ENCODE peak calls at places on chromosome 11, in four cellular contexts. E is AG10803, K is iris pigment epithelial cell, B is NCI-H1092 treated with DMSO at 0.1 percent for 48 hours. X is an unnamed sample.

GRCh38 chr11:120482149-120482548 is 29.4 kb upstream of the GRIK4 start:
- DNase-seq in E (peak; percentile 23), K (peak; percentile 6), B (no peak), X (no peak)

GRCh38 chr11:93389737-93390136 is 59.2 kb downstream of the DEUP1 start:
- DNase-seq in E (no peak), K (no peak), B (no peak), X (no peak)

GRCh38 chr11:108135845-108136599 is 14.7 kb downstream of the ACAT1 start:
- DNase-seq in E (peak; percentile 66), K (peak; percentile 41), B (no peak), X (no peak)

GRCh38 chr11:59273008-59273841 is 60.5 kb upstream of the MPEG1 start:
- DNase-seq in E (no peak), K (no peak), B (no peak), X (no peak)

GRCh38 chr11:60348116-60348515 is 21.1 kb downstream of the MS4A6E start:
- DNase-seq in E (no peak), K (no peak), B (no peak), X (no peak)

GRCh38 chr11:73078631-73079030 is 63.5 kb downstream of the FCHSD2 start:
- DNase-seq in E (no peak), K (no peak), B (no peak), X (no peak)

GRCh38 chr11:45654741-45655283 is 10.6 kb downstream of the CHST1 start:
- DNase-seq in E (no peak), K (no peak), B (no peak), X (no peak)

GRCh38 chr11:11157201-11157600 is 195.8 kb downstream of the CSNK2A3 start:
- DNase-seq in E (peak; percentile 11), K (peak; percentile 18), B (peak; percentile 9), X (no peak)

GRCh38 chr11:29263971-29264682 is 752.7 kb downstream of the KCNA4 start:
- DNase-seq in E (peak; percentile 78), K (peak; percentile 73), B (no peak), X (no peak)

GRCh38 chr11:19821412-19821875 is 108.8 kb downstream of the NAV2 start:
- DNase-seq in E (no peak), K (peak; percentile 6), B (no peak), X (no peak)

GRCh38 chr11:7421136-7421535 is 64.2 kb upstream of the OLFML1 start:
- DNase-seq in E (no peak), K (no peak), B (no peak), X (no peak)

GRCh38 chr11:44577231-44577834 is 11.9 kb downstream of the CD82 start:
- DNase-seq in E (no peak), K (no peak), B (no peak), X (no peak)

GRCh38 chr11:126172596-126173038 is 38.8 kb downstream of the RPUSD4 start:
- DNase-seq in E (peak; percentile 92), K (no peak), B (no peak), X (no peak)

GRCh38 chr11:65546217-65546958 is 11.8 kb downstream of the LTBP3 start:
- DNase-seq in E (no peak), K (no peak), B (peak; percentile 84), X (peak; percentile 89)

GRCh38 chr11:94928146-94928995 is 45.0 kb downstream of the CWC15 start:
- DNase-seq in E (peak; percentile 37), K (no peak), B (no peak), X (no peak)

GRCh38 chr11:120554771-120555432 is 43.4 kb downstream of the GRIK4 start:
- DNase-seq in E (peak; percentile 9), K (peak; percentile 41), B (no peak), X (no peak)

GRCh38 chr11:134052988-134053945 is 15.6 kb upstream of the JAM3 start:
- DNase-seq in E (peak; percentile 56), K (no peak), B (no peak), X (peak; percentile 60)

GRCh38 chr11:5575159-5575558 is 5.5 kb upstream of the OR52B6 start:
- DNase-seq in E (no peak), K (no peak), B (no peak), X (no peak)

GRCh38 chr11:132844956-132845355 is 687.3 kb downstream of the OPCML start:
- DNase-seq in E (peak; percentile 96), K (peak; percentile 75), B (peak; percentile 50), X (no peak)